ENCODE peak calls at places on chromosomes 7 and 10, in nine cellular contexts. R, L, I, N, M, B, Q, O and X are unnamed samples.

GRCh38 chr10:103739039-103739764 is 116.2 kb downstream of the SH3PXD2A start:
- DNase-seq in R (peak; percentile 95), L (no peak), I (peak; percentile 94), N (no peak), M (peak; percentile 83), B (no peak), Q (peak; percentile 29), O (peak; percentile 96), X (no peak)

GRCh38 chr7:102167254-102167653 is 119.4 kb upstream of the SH2B2 start:
- DNase-seq in R (no peak), L (no peak), I (no peak), N (no peak), M (no peak), B (no peak), Q (no peak), O (no peak), X (no peak)

GRCh38 chr7:100728196-100728595 is 5.2 kb upstream of the ZAN start:
- DNase-seq in R (no peak), L (no peak), I (no peak), N (no peak), M (no peak), B (no peak), Q (no peak), O (no peak), X (no peak)

GRCh38 chr7:108875139-108875538 is 305.5 kb downstream of the DNAJB9 start:
- DNase-seq in R (peak; percentile 4), L (no peak), I (no peak), N (no peak), M (no peak), B (no peak), Q (no peak), O (peak; percentile 2), X (no peak)

GRCh38 chr10:14173706-14174594 is 156.8 kb downstream of the FRMD4A start:
- DNase-seq in R (no peak), L (no peak), I (peak; percentile 27), N (no peak), M (no peak), B (no peak), Q (no peak), O (peak; percentile 7), X (peak; percentile 55)

GRCh38 chr7:87767827-87768226 is 108.3 kb downstream of the SLC25A40 start:
- DNase-seq in R (no peak), L (no peak), I (no peak), N (no peak), M (no peak), B (no peak), Q (no peak), O (no peak), X (no peak)

GRCh38 chr7:50657341-50657873 is 92.2 kb upstream of the DDC start:
- DNase-seq in R (no peak), L (no peak), I (no peak), N (no peak), M (no peak), B (no peak), Q (no peak), O (peak; percentile 86), X (peak; percentile 84)

GRCh38 chr7:15780271-15780670 is 93.8 kb upstream of the MEOX2 start:
- DNase-seq in R (no peak), L (no peak), I (peak; percentile 17), N (no peak), M (no peak), B (no peak), Q (no peak), O (no peak), X (no peak)

GRCh38 chr10:102715880-102716279 is 1.4 kb downstream of the SFXN2 start:
- DNase-seq in R (no peak), L (no peak), I (no peak), N (no peak), M (no peak), B (no peak), Q (no peak), O (no peak), X (no peak)